ENCODE peak calls at places on chromosomes 11 and 22, in ten cellular contexts. K is esophagus squamous epithelium, H is AG10803, M is dorsolateral prefrontal cortex, O is GM12865, I is right lobe of liver, W is kidney, U is astrocyte, P is stomach, F is HCT116. J is an unnamed sample.

GRCh38 chr11:69970785-69971535 is 107.2 kb upstream of the ANO1 start:
- DNase-seq in M (no peak), O (no peak), I (peak), K (no peak), W (no peak), P (no peak), U (no peak), H (no peak), F (no peak), J (no peak)

GRCh38 chr11:88103337-88104206 is 71.7 kb downstream of the RAB38 start:
- DNase-seq in I (peak), O (peak), M (no peak), W (no peak), F (peak), H (peak), K (no peak), P (no peak), U (peak), J (peak)

GRCh38 chr11:118080296-118080695 is 3.4 kb downstream of the TMPRSS4 start:
- DNase-seq in F (no peak), H (no peak), U (no peak), W (no peak), K (no peak), I (no peak), O (no peak), M (no peak), P (no peak), J (no peak)

GRCh38 chr22:34833982-34834510 is 231.9 kb upstream of the ISX start:
- DNase-seq in F (no peak), H (no peak), O (no peak), W (no peak), I (no peak), M (no peak), P (no peak), K (no peak), U (no peak), J (no peak)

GRCh38 chr22:29621761-29622526 is 18.5 kb downstream of the NF2 start:
- DNase-seq in W (no peak), I (no peak), O (no peak), M (no peak), H (peak), K (no peak), F (peak), U (peak), P (no peak), J (peak)

GRCh38 chr22:41429232-41429945 is 17.2 kb downstream of the TOB2 start:
- DNase-seq in K (no peak), H (no peak), I (no peak), W (no peak), F (no peak), P (no peak), U (no peak), O (no peak), M (no peak), J (no peak)

GRCh38 chr11:77055913-77056312 is 10.9 kb upstream of the CAPN5 start:
- DNase-seq in M (no peak), I (no peak), K (no peak), O (no peak), F (no peak), U (no peak), P (no peak), H (no peak), W (no peak), J (no peak)

GRCh38 chr22:37282385-37282677 is at the start of gene CYTH4:
- DNase-seq in W (peak), H (no peak), I (peak), O (peak), F (no peak), M (no peak), K (no peak), P (peak), U (no peak), J (no peak)

GRCh38 chr11:22192642-22193347 is at the start of gene ANO5:
- DNase-seq in U (peak), M (peak), P (peak), W (peak), F (no peak), O (peak), I (peak), K (no peak), H (no peak), J (no peak)

GRCh38 chr11:134086376-134086775 is 17.5 kb downstream of the JAM3 start:
- DNase-seq in W (no peak), O (no peak), I (no peak), F (no peak), H (no peak), P (no peak), M (no peak), K (no peak), U (no peak), J (no peak)

GRCh38 chr11:10930224-10930960 is 72.5 kb upstream of the ZBED5 start:
- DNase-seq in W (no peak), M (no peak), P (no peak), H (peak), K (no peak), I (no peak), F (no peak), O (no peak), U (no peak), J (peak)
- TF ChIP-seq CTCF in W (no peak), M (no peak), P (no peak), H (peak), K (no peak), I (no peak), F (no peak), O (no peak), U (no peak), J (no peak)

GRCh38 chr22:17778412-17778976 is 4.2 kb upstream of the BID start:
- DNase-seq in H (no peak), F (no peak), O (no peak), W (no peak), U (no peak), K (no peak), M (no peak), P (no peak), I (no peak), J (no peak)
- H3K4me3 ChIP-seq in H (no peak), F (no peak), O (peak), W (no peak), U (no peak), K (no peak), M (no peak), P (no peak), I (no peak), J (no peak)

GRCh38 chr11:119322360-119322739 is 5.4 kb upstream of the MCAM start:
- DNase-seq in P (no peak), U (no peak), H (no peak), F (no peak), I (no peak), K (no peak), O (no peak), W (no peak), M (no peak), J (no peak)
- TF ChIP-seq CTCF in P (no peak), U (peak), H (peak), F (peak), I (no peak), K (no peak), O (no peak), W (no peak), M (no peak), J (no peak)

DNA sequence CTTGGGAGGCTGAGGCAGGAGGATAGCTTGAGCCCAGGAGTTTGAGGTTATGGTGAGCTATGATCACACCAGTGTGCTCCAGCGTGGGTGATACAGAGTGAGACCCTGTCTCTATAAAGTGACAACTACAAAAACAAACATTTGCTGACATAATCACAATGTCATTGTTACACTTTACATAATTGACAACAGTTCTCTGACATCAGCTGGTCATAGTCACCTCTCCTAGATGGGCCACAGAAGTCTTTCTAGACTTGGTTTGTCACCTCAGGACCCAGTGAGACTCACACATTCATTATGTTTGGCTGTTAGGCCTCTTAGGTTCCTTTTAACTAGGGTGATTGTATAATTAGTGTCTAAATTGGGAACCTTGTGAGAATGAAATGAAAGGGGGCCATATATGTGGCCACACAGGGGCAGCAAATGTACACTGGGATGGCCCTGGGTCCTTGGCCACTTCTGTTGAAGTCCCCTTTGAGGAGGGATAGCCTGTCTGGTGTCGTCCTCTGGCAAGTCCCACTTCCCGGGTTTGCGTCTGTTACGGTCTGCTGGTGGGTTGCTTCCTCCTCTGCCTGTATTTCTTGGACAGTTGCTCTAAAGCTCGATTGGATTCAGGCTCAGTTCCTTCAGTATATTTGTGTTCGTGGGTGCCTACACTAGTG is 5.8 kb upstream of the PPIL2 start:
- DNase-seq in W (no peak), U (no peak), P (no peak), H (no peak), M (no peak), O (no peak), K (no peak), F (no peak), I (no peak), J (no peak)
- H3K4me3 ChIP-seq in W (no peak), U (no peak), P (no peak), H (no peak), M (no peak), O (no peak), K (no peak), F (no peak), I (no peak), J (no peak)

GRCh38 chr22:46942816-46943783 is 180.7 kb downstream of the TBC1D22A start:
- DNase-seq in P (no peak), U (no peak), I (no peak), H (no peak), M (no peak), W (no peak), F (no peak), O (no peak), K (no peak), J (peak)

GRCh38 chr22:46946383-46946965 is 184.0 kb downstream of the TBC1D22A start:
- DNase-seq in I (no peak), O (peak), P (no peak), F (no peak), U (no peak), W (peak), H (no peak), K (no peak), M (no peak), J (no peak)

GRCh38 chr22:46937939-46938338 is 175.5 kb downstream of the TBC1D22A start:
- DNase-seq in F (no peak), H (no peak), K (no peak), M (no peak), O (no peak), W (no peak), I (no peak), P (no peak), U (no peak), J (no peak)

GRCh38 chr22:46945481-46945880 is 183.0 kb downstream of the TBC1D22A start:
- DNase-seq in M (no peak), O (no peak), P (no peak), H (no peak), W (no peak), F (no peak), I (no peak), U (no peak), K (no peak), J (no peak)

DNA sequence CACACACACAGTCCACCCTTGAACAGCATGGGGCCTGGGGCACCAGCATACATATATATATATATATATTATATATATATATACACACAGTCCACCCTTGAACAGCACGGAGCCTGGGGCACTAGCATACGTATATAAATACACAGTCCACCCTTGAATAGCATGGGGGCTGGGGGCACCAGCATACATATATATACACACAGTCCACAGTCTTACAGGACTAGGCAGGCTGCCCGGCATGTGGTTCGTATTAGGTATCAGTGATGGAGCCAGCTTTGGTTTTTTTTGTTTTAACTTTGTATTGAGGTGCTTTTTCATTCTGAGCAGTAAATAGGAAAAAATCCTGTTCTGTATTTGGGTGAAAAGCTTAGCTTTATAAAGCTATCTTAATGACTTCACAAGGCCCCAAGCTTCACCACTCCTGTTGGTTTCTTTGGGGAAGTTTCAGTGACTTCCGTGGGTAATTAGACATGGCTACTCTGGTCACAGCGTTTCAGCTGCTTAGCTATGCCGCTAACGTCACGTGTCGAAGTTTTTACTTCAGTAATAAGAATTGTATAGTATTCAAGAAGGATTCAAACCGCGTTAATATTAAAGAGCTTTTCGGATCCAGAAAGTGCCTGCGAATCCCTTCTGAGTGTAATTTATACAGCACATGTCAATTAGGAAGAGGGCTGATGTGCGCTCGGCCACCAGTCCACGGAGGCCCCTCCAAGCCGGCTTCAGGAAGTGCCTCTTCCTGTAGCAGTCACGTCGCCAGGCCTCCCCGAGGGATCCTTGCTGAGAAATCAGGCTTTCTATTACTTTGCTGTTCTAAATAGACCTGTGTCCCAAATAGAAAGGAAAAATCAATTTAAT is 179.7 kb downstream of the TBC1D22A start:
- DNase-seq in K (no peak), H (peak), U (no peak), O (no peak), P (no peak), I (no peak), M (no peak), W (no peak), F (no peak), J (peak)
- TF ChIP-seq CTCF in K (no peak), H (no peak), U (no peak), O (no peak), P (no peak), I (no peak), M (no peak), W (no peak), F (no peak), J (no peak)

GRCh38 chr11:61829806-61830205 is 1.7 kb downstream of the FADS2 start:
- DNase-seq in K (no peak), M (no peak), H (no peak), O (no peak), U (no peak), I (no peak), W (no peak), P (no peak), F (no peak), J (no peak)
- H3K4me3 ChIP-seq in K (no peak), M (peak), H (peak), O (peak), U (peak), I (no peak), W (peak), P (no peak), F (no peak), J (peak)

GRCh38 chr11:43988040-43988793 is 45.8 kb downstream of the C11orf96 start:
- DNase-seq in I (no peak), M (no peak), O (no peak), K (no peak), F (no peak), W (no peak), H (no peak), P (no peak), U (peak), J (peak)
- TF ChIP-seq CTCF in I (no peak), M (no peak), O (no peak), K (no peak), F (peak), W (no peak), H (peak), P (no peak), U (peak), J (peak)

GRCh38 chr22:27791494-27792241 is 9.9 kb downstream of the MN1 start:
- DNase-seq in F (no peak), O (no peak), P (no peak), W (no peak), H (no peak), K (no peak), M (no peak), I (no peak), U (no peak), J (no peak)

GRCh38 chr22:27794244-27794643 is 7.3 kb downstream of the MN1 start:
- DNase-seq in U (no peak), I (no peak), K (no peak), O (no peak), P (no peak), W (peak), M (no peak), H (no peak), F (no peak), J (no peak)

GRCh38 chr22:27790396-27791216 is 10.9 kb downstream of the MN1 start:
- DNase-seq in K (no peak), U (peak), O (no peak), I (no peak), H (no peak), M (no peak), F (no peak), W (no peak), P (no peak), J (no peak)

GRCh38 chr22:27795053-27795452 is 6.5 kb downstream of the MN1 start:
- DNase-seq in K (no peak), O (no peak), M (no peak), W (peak), P (no peak), F (no peak), U (no peak), I (no peak), H (no peak), J (no peak)

DNA sequence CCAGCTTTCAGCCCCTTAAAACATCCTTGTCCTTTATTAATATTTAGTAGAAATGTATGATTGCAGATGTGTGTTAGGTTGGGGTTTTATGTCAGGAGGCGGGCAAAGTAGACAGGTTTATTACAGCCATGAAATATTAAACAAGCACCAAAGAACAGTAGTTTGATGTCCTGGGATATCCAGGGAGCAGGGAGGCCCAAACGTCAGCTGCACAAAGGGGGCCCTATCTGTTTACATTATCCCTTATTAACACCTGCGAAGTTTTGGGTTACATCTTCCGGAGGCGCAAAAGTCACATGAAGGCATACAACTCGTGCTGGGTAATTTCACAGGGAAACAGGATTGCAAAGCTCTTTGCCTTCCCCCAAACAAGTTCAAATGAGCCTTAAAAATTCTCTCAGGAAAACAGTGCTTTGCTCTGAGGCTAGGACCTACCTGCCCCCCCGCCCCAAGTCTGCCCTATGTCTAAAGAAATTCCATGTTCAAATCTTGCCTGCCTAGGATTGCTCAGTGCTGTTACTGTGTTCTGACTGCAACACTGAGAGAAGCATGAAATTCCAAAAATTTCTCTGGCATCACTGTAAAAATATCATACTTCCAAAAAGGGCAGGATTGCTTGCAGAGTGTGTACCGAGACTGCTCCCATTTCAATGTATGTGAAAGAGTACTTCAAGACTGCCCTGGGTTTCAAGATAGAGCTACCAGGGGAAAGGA is 8.9 kb downstream of the MN1 start:
- DNase-seq in M (no peak), U (no peak), K (no peak), I (no peak), W (peak), F (no peak), O (no peak), P (no peak), H (no peak), J (no peak)
- H3K4me3 ChIP-seq in M (no peak), U (peak), K (no peak), I (no peak), W (no peak), F (no peak), O (no peak), P (no peak), H (no peak), J (no peak)

GRCh38 chr11:91778758-91779157 is 445.9 kb upstream of the FAT3 start:
- DNase-seq in H (no peak), M (no peak), O (no peak), I (no peak), U (no peak), F (no peak), W (no peak), P (no peak), K (no peak), J (no peak)

GRCh38 chr11:91768783-91769182 is 455.8 kb upstream of the FAT3 start:
- DNase-seq in O (no peak), I (no peak), U (no peak), M (no peak), F (no peak), W (no peak), K (no peak), P (no peak), H (no peak), J (no peak)

GRCh38 chr11:91776660-91777059 is 448.0 kb upstream of the FAT3 start:
- DNase-seq in I (no peak), P (peak), F (no peak), U (no peak), W (no peak), O (no peak), K (no peak), M (no peak), H (no peak), J (no peak)

GRCh38 chr11:91773090-91773489 is 451.5 kb upstream of the FAT3 start:
- DNase-seq in M (no peak), U (no peak), W (no peak), F (no peak), H (peak), K (no peak), I (no peak), P (no peak), O (no peak), J (no peak)
- TF ChIP-seq CTCF in M (no peak), U (no peak), W (no peak), F (no peak), H (peak), K (no peak), I (peak), P (no peak), O (no peak), J (no peak)